ENCODE peak calls at places on chromosomes 16 and 17, in five cellular contexts. D is K562; T is CD8-positive, alpha-beta T cell; B is tibial artery; G is transverse colon. M is an unnamed sample.
A peak's percentile ranks its signal among the peaks of the same experiment; 100 is the strongest.

GRCh38 chr16:1559446-1559975 is 26.0 kb downstream of the TMEM204 start:
- DNase-seq in G (no peak), B (no peak), T (peak; percentile 21), D (no peak), M (no peak)

GRCh38 chr16:15509593-15510520 is 75.5 kb downstream of the BMERB1 start:
- DNase-seq in G (no peak), B (no peak), T (no peak), D (no peak), M (no peak)

GRCh38 chr17:17289701-17290100 is 8.7 kb upstream of the COPS3 start:
- DNase-seq in D (no peak), B (peak; percentile 1), G (no peak), T (no peak), M (no peak)

GRCh38 chr16:24993722-24994686 is 21.2 kb downstream of the ARHGAP17 start:
- DNase-seq in T (no peak), G (peak; percentile 59), D (peak; percentile 16), B (no peak), M (peak; percentile 51)

GRCh38 chr17:47077576-47077975 is 98.5 kb upstream of the RPRML start:
- DNase-seq in T (no peak), B (no peak), D (no peak), G (no peak), M (no peak)

GRCh38 chr16:27281285-27281684 is 12.7 kb upstream of the NSMCE1 start:
- DNase-seq in T (no peak), B (no peak), D (no peak), G (no peak), M (no peak)

GRCh38 chr17:43644081-43644480 is 17.6 kb downstream of the MEOX1 start:
- DNase-seq in T (no peak), G (no peak), B (no peak), D (no peak), M (no peak)

GRCh38 chr17:63035695-63036094 is 69.7 kb downstream of the TANC2 start:
- DNase-seq in B (no peak), G (no peak), T (no peak), D (no peak), M (no peak)

GRCh38 chr16:49833055-49833454 is 22.9 kb downstream of the ZNF423 start:
- DNase-seq in G (peak; percentile 44), B (peak; percentile 88), T (no peak), D (no peak), M (no peak)

GRCh38 chr17:79294459-79295071 is 219.9 kb downstream of the ENGASE start:
- DNase-seq in B (no peak), G (peak; percentile 48), T (peak; percentile 25), D (peak; percentile 71), M (peak; percentile 66)

GRCh38 chr16:73129455-73129854 is 81.5 kb upstream of the ZFHX3 start:
- DNase-seq in T (no peak), D (no peak), G (no peak), B (no peak), M (no peak)

GRCh38 chr17:45311762-45312476 is 4.9 kb downstream of the MAP3K14 start:
- DNase-seq in T (peak; percentile 49), D (no peak), B (peak; percentile 78), G (peak; percentile 89), M (peak; percentile 92)

DNA sequence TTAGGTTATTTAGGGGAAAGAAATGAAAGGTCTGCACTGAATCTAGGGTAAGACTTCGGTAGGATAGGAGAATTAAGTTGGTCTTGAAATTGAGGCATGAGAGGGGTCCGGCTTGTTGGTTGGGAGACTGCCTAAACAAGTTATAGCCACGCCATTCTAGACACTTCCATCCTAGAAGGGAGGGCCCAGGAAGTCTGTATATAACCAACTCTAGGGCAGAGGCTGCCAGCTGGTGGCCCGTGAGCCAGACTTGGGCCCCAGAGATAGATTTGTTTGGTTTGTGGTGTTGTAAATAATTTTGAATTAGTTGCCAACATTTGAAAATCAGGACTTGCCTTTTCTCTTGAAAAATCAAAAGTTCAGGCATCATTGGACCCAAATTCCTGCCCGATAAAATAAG is 15.8 kb downstream of the SLC7A6 start:
- DNase-seq in D (no peak), B (no peak), T (no peak), G (no peak), M (no peak)
- H3K4me1 ChIP-seq in D (no peaks in the 10 kb centered on the region), B (no peaks in the 10 kb centered on the region), T (peaks cover 79% of the 10 kb centered on the region), G (peaks cover 2% of the 10 kb centered on the region), M (no peaks in the 10 kb centered on the region)

GRCh38 chr17:76327689-76328088 is 19.6 kb upstream of the QRICH2 start:
- DNase-seq in B (peak; percentile 48), D (no peak), G (no peak), T (no peak), M (no peak)

GRCh38 chr17:76333673-76334505 is 19.8 kb downstream of the PRPSAP1 start:
- DNase-seq in D (no peak), B (peak; percentile 3), T (no peak), G (no peak), M (no peak)

GRCh38 chr17:76326306-76326705 is 18.2 kb upstream of the QRICH2 start:
- DNase-seq in D (no peak), B (no peak), T (no peak), G (no peak), M (no peak)

GRCh38 chr17:76331083-76331482 is 22.6 kb downstream of the PRPSAP1 start:
- DNase-seq in T (no peak), G (no peak), B (no peak), D (no peak), M (no peak)

DNA sequence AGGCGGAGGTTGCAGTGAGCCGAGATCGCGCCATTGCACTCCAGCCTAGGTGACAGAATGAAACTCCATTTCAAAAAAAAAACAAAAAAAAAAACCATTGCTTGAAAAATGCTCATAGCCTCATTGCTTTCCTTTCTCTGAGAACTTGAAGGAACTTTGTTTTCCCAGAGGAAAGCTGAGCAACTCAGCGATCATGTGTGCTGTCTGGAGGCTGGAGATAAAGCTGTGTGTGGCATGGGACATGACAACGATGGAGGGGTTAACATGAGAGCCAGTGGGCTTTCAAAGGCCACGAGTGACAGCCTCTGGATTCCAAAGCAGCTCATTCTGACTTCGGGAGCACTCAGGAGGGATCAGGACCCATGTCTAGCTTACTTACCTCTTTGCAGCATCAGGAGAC is 21.6 kb upstream of the QRICH2 start:
- DNase-seq in T (no peak), B (peak; percentile 20), D (no peak), G (no peak), M (no peak)
- H3K36me3 ChIP-seq in T (peaks cover 4% of the 10 kb centered on the region), B (peaks cover 42% of the 10 kb centered on the region), D (peaks cover 58% of the 10 kb centered on the region), G (no peaks in the 10 kb centered on the region), M (peaks cover 10% of the 10 kb centered on the region)

GRCh38 chr17:26809033-26809432 is 484.9 kb upstream of the WSB1 start:
- DNase-seq in B (no peak), D (no peak), G (no peak), T (no peak), M (no peak)

DNA sequence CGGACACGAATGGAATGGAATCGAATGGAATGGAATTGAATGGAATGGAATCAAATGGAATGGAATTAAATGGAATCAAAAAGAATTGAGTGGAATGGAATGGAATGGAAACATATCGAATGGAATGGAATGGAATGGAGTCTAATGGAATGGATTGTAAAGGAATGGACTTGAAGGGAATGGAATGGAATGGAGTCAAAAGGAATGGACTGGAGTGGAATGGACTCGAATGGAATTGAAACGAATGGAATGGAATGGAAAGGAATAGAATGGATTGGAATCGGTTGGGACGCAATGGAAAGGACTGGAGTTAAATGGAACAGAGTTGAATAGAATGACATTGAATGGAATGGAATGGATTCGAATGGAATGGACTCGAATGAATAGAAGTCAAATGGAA is 486.9 kb upstream of the WSB1 start:
- DNase-seq in B (no peak), G (no peak), T (no peak), D (no peak), M (no peak)
- H3K9me3 ChIP-seq in B (no peaks in the 10 kb centered on the region), G (peaks cover 23% of the 10 kb centered on the region), T (peaks cover 9% of the 10 kb centered on the region), D (peaks cover 3% of the 10 kb centered on the region), M (no peaks in the 10 kb centered on the region)

GRCh38 chr17:67571478-67571877 is 146.3 kb upstream of the NOL11 start:
- DNase-seq in D (no peak), G (no peak), B (no peak), T (no peak), M (no peak)
- H3K4me1 ChIP-seq in D (no peaks in the 10 kb centered on the region), G (no peaks in the 10 kb centered on the region), B (no peaks in the 10 kb centered on the region), T (no peaks in the 10 kb centered on the region), M (peaks cover 24% of the 10 kb centered on the region)

DNA sequence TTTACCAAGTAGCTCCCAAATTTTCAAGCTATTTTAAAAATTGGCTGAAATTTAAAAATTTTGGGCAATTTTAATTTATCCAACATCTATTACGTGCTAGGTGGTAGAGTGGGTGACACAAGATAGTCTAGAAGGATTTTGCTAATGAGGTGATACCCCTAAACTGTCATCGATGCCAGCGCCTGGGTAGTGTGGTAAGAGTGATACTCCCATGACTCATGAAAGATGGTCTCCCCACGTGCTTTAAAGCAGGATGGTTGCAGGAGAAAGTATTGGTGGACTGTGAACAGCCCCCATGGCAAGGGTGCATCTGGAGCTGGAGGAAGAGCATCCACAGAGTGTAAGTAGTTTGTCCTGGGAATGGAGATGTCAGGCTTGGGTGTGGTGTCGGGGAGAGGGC is 77.8 kb downstream of the WWOX start:
- DNase-seq in G (no peak), B (no peak), D (no peak), T (no peak), M (no peak)
- H3K36me3 ChIP-seq in G (no peaks in the 10 kb centered on the region), B (no peaks in the 10 kb centered on the region), D (no peaks in the 10 kb centered on the region), T (no peaks in the 10 kb centered on the region), M (no peaks in the 10 kb centered on the region)

GRCh38 chr16:35711435-35711834 is 2252.0 kb downstream of the TP53TG3F start:
- DNase-seq in B (no peak), D (no peak), G (no peak), T (no peak), M (no peak)

GRCh38 chr16:35714665-35715064 is 2255.3 kb downstream of the TP53TG3F start:
- DNase-seq in B (no peak), G (no peak), D (no peak), T (no peak), M (no peak)

GRCh38 chr16:35713762-35714650 is 2254.6 kb downstream of the TP53TG3F start:
- DNase-seq in B (no peak), D (no peak), T (no peak), G (no peak), M (no peak)

GRCh38 chr16:35706901-35707300 is 2247.5 kb downstream of the TP53TG3F start:
- DNase-seq in D (no peak), B (no peak), T (no peak), G (no peak), M (no peak)

GRCh38 chr16:35711958-35712357 is 2252.5 kb downstream of the TP53TG3F start:
- DNase-seq in B (no peak), T (no peak), D (no peak), G (no peak), M (no peak)
- H3K9me3 ChIP-seq in B (no peaks in the 10 kb centered on the region), T (no peaks in the 10 kb centered on the region), D (no peaks in the 10 kb centered on the region), G (peaks cover 38% of the 10 kb centered on the region), M (no peaks in the 10 kb centered on the region)

GRCh38 chr17:48579738-48580543 is 1.8 kb upstream of the HOXB4 start:
- DNase-seq in T (no peak), G (no peak), B (no peak), D (peak; percentile 62), M (no peak)

GRCh38 chr17:48586355-48586924 is 3.6 kb downstream of the HOXB3 start:
- DNase-seq in T (no peak), B (no peak), G (no peak), D (no peak), M (no peak)

GRCh38 chr17:48578616-48579560 is 738 bp upstream of the HOXB4 start:
- DNase-seq in D (peak; percentile 60), B (no peak), G (no peak), T (no peak), M (no peak)

GRCh38 chr17:48583708-48584582 is 5.8 kb upstream of the HOXB4 start:
- DNase-seq in T (no peak), G (no peak), D (no peak), B (no peak), M (no peak)

GRCh38 chr17:48582750-48583069 is 4.6 kb upstream of the HOXB4 start:
- DNase-seq in G (no peak), B (no peak), D (no peak), T (no peak), M (no peak)
- H3K4me1 ChIP-seq in G (peaks cover 9% of the 10 kb centered on the region), B (no peaks in the 10 kb centered on the region), D (peaks cover 47% of the 10 kb centered on the region), T (peaks cover 36% of the 10 kb centered on the region), M (peaks cover 25% of the 10 kb centered on the region)